ENCODE peak calls at places on chromosomes 6 and 20, in ten cellular contexts. Q, W, Y, S, M, U, N, K, G and Z are unnamed samples.

GRCh38 chr20:9241232-9241692 is 172.4 kb downstream of the PLCB4 start:
- DNase-seq in Q (no peak), N (no peak), G (no peak), W (no peak), Y (peak), S (no peak), K (no peak), M (peak), U (peak), Z (no peak)

GRCh38 chr20:17681741-17682102 is 320 bp downstream of the RRBP1 start:
- DNase-seq in M (no peak), N (no peak), Y (no peak), Q (no peak), G (no peak), S (no peak), U (no peak), K (no peak), W (no peak), Z (no peak)

GRCh38 chr6:42269553-42269952 is 51.9 kb upstream of the MRPS10 start:
- DNase-seq in K (no peak), S (no peak), G (no peak), U (no peak), M (no peak), Q (peak), Y (no peak), N (no peak), W (no peak), Z (peak)

GRCh38 chr20:20668639-20669038 is 43.8 kb downstream of the RALGAPA2 start:
- DNase-seq in U (peak), M (no peak), Y (no peak), N (no peak), G (peak), K (no peak), Q (no peak), S (no peak), W (no peak), Z (no peak)

GRCh38 chr6:10431423-10432164 is 16.7 kb upstream of the TFAP2A start:
- DNase-seq in Q (no peak), U (no peak), G (no peak), S (no peak), N (no peak), Y (no peak), W (no peak), K (no peak), M (no peak), Z (no peak)

GRCh38 chr20:17431621-17432364 is 99.4 kb downstream of the BFSP1 start:
- DNase-seq in K (peak), U (peak), N (peak), M (peak), G (peak), S (no peak), W (peak), Y (peak), Q (no peak), Z (peak)

GRCh38 chr6:104173680-104174079 is 686.0 kb downstream of the HACE1 start:
- DNase-seq in Y (no peak), S (no peak), U (no peak), Q (no peak), M (no peak), N (no peak), K (no peak), G (no peak), W (no peak), Z (no peak)

GRCh38 chr6:7087066-7087465 is 20.7 kb upstream of the RREB1 start:
- DNase-seq in U (no peak), S (peak), W (no peak), G (no peak), N (peak), Q (no peak), M (no peak), Y (no peak), K (no peak), Z (no peak)

GRCh38 chr6:27814665-27815424 is 97.4 kb downstream of the OR2B2 start:
- DNase-seq in U (peak), S (no peak), W (peak), G (peak), M (peak), K (no peak), N (peak), Y (peak), Q (no peak), Z (no peak)

GRCh38 chr20:16537025-16537665 is 36.1 kb downstream of the KIF16B start:
- DNase-seq in S (no peak), M (no peak), W (no peak), U (no peak), G (no peak), Y (no peak), N (no peak), K (no peak), Q (no peak), Z (no peak)

GRCh38 chr6:157215702-157216101 is 107.6 kb downstream of the TMEM242 start:
- DNase-seq in W (no peak), Y (no peak), N (no peak), Q (no peak), G (no peak), S (no peak), M (no peak), K (no peak), U (no peak), Z (no peak)